ENCODE peak calls at places on chromosome 10, in four cellular contexts. I is AG04449, N is HFF-Myc, X is PC-9. R is an unnamed sample.

GRCh38 chr10:97608991-97609561 is 19.6 kb downstream of the C10orf62 start:
- DNase-seq in I (no peak), X (no peak), N (no peak), R (no peak)

GRCh38 chr10:19640864-19641263 is 175.4 kb upstream of the PLXDC2 start:
- DNase-seq in X (no peak), N (no peak), I (no peak), R (no peak)

GRCh38 chr10:46216836-46217748 is 69.7 kb upstream of the ANTXRL start:
- DNase-seq in N (no peak), X (no peak), I (no peak), R (no peak)

GRCh38 chr10:47040681-47041080 is 129.5 kb downstream of the PTPN20 start:
- DNase-seq in N (no peak), X (no peak), I (no peak), R (no peak)

GRCh38 chr10:117240730-117241529 is at the start of gene SLC18A2:
- DNase-seq in N (no peak), I (no peak), X (no peak), R (no peak)

GRCh38 chr10:77393821-77394501 is 243.6 kb downstream of the KCNMA1 start:
- DNase-seq in X (no peak), N (no peak), I (no peak), R (no peak)

GRCh38 chr10:80539421-80539999 is 1.8 kb downstream of the SH2D4B start:
- DNase-seq in I (no peak), X (no peak), N (no peak), R (no peak)

GRCh38 chr10:127278001-127278400 is 81.6 kb upstream of the INSYN2A start:
- DNase-seq in I (peak), X (no peak), N (no peak), R (no peak)

GRCh38 chr10:114412907-114413386 is 8.6 kb upstream of the AFAP1L2 start:
- DNase-seq in X (peak), N (no peak), I (no peak), R (no peak)

GRCh38 chr10:30705086-30705624 is 75.6 kb upstream of the LYZL2 start:
- DNase-seq in N (no peak), X (no peak), I (no peak), R (no peak)

GRCh38 chr10:94500063-94500462 is 45.5 kb upstream of the HELLS start:
- DNase-seq in N (no peak), I (no peak), X (no peak), R (no peak)

GRCh38 chr10:106705576-106706526 is 458.7 kb downstream of the SORCS1 start:
- DNase-seq in I (no peak), X (no peak), N (peak), R (no peak)

GRCh38 chr10:128875030-128875744 is 591.9 kb upstream of the MGMT start:
- DNase-seq in X (no peak), I (no peak), N (no peak), R (no peak)

GRCh38 chr10:113035724-113036312 is 85.8 kb downstream of the TCF7L2 start:
- DNase-seq in I (no peak), N (no peak), X (no peak), R (no peak)

GRCh38 chr10:25245171-25245570 is 70.4 kb downstream of the GPR158 start:
- DNase-seq in N (no peak), X (no peak), I (no peak), R (no peak)

GRCh38 chr10:22816298-22816653 is 101.9 kb upstream of the PIP4K2A start:
- DNase-seq in I (no peak), X (peak), N (peak), R (peak)

GRCh38 chr10:43292745-43293676 is 26.1 kb upstream of the RASGEF1A start:
- DNase-seq in I (no peak), X (no peak), N (no peak), R (peak)

GRCh38 chr10:120012566-120012965 is 120.0 kb downstream of the SEC23IP start:
- DNase-seq in I (no peak), X (peak), N (no peak), R (no peak)

DNA sequence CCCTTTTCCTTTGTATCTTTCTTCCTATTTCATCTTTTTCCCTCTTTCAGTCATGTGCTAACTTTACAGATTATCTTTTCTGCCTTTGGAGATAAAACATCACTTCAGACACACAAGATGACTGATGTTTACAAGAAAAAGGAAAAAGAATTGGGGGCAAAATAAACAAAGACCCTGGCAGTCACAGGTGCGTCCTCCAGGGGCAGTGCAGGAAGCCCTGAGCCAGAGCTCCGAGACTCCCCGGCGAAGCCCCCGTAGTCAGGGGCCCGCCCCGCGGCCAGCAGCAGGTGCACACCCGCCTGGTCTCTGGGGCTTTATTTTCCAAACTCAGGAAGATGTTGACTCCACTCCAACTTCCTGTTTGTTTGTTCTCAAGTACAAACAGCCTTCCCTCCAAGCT is 10.2 kb downstream of the STK32C start:
- DNase-seq in I (no peak), X (no peak), N (no peak), R (no peak)
- TF ChIP-seq CTCF in I (no peak), X (no peak), N (no peak), R (no peak)

GRCh38 chr10:104276192-104276591 is 7.2 kb downstream of the GSTO2 start:
- DNase-seq in I (no peak), N (no peak), X (no peak), R (no peak)

GRCh38 chr10:104277785-104278184 is 8.8 kb downstream of the GSTO2 start:
- DNase-seq in N (no peak), I (no peak), X (no peak), R (no peak)

GRCh38 chr10:104273291-104273690 is 4.3 kb downstream of the GSTO2 start:
- DNase-seq in I (no peak), N (no peak), X (no peak), R (no peak)

GRCh38 chr10:104273899-104274575 is 5.1 kb downstream of the GSTO2 start:
- DNase-seq in N (no peak), I (no peak), X (no peak), R (no peak)

GRCh38 chr10:104274762-104275721 is 6.1 kb downstream of the GSTO2 start:
- DNase-seq in X (no peak), N (no peak), I (no peak), R (no peak)
- H3K4me3 ChIP-seq in X (peak), N (peak), I (peak), R (peak)

GRCh38 chr10:79069325-79070090 is 742 bp downstream of the ZMIZ1 start:
- DNase-seq in N (no peak), I (no peak), X (no peak), R (no peak)

GRCh38 chr10:79068562-79069324 is at the start of gene ZMIZ1:
- DNase-seq in I (peak), X (peak), N (peak), R (peak)

GRCh38 chr10:79067241-79068202 is 1.2 kb upstream of the ZMIZ1 start:
- DNase-seq in I (no peak), N (peak), X (peak), R (peak)

GRCh38 chr10:79066460-79067240 is 2.1 kb upstream of the ZMIZ1 start:
- DNase-seq in X (no peak), N (no peak), I (no peak), R (no peak)

DNA sequence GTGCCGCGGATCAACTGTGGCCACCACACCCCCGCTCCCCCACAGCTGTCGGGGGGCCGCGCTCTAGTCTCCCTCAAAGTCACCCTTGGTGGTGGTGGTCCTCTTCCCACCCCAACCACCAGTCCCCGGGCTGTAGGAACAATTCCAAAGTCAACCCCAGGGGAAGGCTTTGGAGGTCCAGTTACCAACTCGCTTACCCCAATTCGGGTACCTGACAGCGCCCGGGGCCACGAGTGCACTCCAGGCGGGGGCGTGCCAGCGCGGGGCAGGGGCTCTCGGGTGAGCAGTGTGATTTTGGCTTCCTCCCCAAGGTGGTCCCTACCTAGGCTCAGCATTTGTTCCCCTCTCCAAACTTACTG is 584 bp upstream of the ZMIZ1 start:
- DNase-seq in X (no peak), N (no peak), I (no peak), R (no peak)
- TF ChIP-seq CTCF in X (no peak), N (peak), I (no peak), R (no peak)

DNA sequence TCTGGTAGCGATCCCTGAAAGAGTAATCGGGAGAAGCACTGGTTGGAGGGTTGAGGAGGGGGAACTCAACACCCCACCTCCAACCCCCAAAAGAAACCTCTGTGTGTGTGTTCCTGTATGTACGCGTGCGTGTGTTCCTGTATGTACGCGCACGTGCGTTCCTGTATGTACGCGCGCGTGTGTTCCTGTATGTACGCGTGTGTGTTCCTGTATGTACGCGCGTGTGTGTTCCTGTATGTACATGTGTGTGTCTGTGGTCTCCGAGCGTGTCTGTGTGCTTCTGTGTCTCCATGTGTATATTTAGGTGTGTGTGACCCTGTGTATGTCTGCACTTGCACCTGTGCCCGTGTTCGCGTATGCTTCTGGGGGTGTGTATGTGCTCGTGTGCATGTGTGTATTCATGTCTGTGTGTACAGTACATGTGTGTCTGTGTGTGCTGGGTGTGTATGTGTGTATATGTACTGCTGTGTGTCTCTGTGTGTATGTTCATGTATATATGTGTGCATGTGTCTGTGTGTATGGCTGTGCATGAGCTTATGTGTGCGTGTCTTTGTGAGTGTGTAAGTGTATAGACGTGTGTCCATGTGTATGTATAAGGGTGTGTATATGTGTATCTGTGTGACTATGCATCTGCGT is 42.9 kb upstream of the KLF6 start:
- DNase-seq in N (no peak), I (no peak), X (no peak), R (no peak)
- H3K4me3 ChIP-seq in N (no peak), I (no peak), X (no peak), R (no peak)

GRCh38 chr10:79179404-79180309 is 110.9 kb downstream of the ZMIZ1 start:
- DNase-seq in I (no peak), X (no peak), N (no peak), R (no peak)
- TF ChIP-seq CTCF in I (peak), X (no peak), N (peak), R (peak)

GRCh38 chr10:50325449-50326188 is 74.3 kb upstream of the ASAH2 start:
- DNase-seq in N (peak), X (peak), I (peak), R (peak)

GRCh38 chr10:50322075-50322474 is 70.8 kb upstream of the ASAH2 start:
- DNase-seq in X (peak), N (peak), I (no peak), R (no peak)

GRCh38 chr10:50331486-50331885 is 80.2 kb upstream of the ASAH2 start:
- DNase-seq in X (no peak), N (no peak), I (no peak), R (no peak)

GRCh38 chr10:50324680-50325393 is 73.5 kb upstream of the ASAH2 start:
- DNase-seq in I (no peak), X (no peak), N (no peak), R (no peak)

GRCh38 chr10:50326757-50327701 is 75.7 kb upstream of the ASAH2 start:
- DNase-seq in X (no peak), I (peak), N (peak), R (peak)
- H3K4me3 ChIP-seq in X (no peak), I (no peak), N (no peak), R (no peak)

GRCh38 chr10:103757531-103758293 is 97.7 kb downstream of the SH3PXD2A start:
- DNase-seq in X (no peak), I (peak), N (peak), R (peak)

GRCh38 chr10:103758294-103758681 is 97.1 kb downstream of the SH3PXD2A start:
- DNase-seq in X (peak), N (no peak), I (no peak), R (no peak)

GRCh38 chr10:103756277-103756869 is 99.0 kb downstream of the SH3PXD2A start:
- DNase-seq in X (no peak), I (no peak), N (no peak), R (no peak)

GRCh38 chr10:103761075-103761920 is 94.1 kb downstream of the SH3PXD2A start:
- DNase-seq in N (no peak), I (no peak), X (peak), R (no peak)

DNA sequence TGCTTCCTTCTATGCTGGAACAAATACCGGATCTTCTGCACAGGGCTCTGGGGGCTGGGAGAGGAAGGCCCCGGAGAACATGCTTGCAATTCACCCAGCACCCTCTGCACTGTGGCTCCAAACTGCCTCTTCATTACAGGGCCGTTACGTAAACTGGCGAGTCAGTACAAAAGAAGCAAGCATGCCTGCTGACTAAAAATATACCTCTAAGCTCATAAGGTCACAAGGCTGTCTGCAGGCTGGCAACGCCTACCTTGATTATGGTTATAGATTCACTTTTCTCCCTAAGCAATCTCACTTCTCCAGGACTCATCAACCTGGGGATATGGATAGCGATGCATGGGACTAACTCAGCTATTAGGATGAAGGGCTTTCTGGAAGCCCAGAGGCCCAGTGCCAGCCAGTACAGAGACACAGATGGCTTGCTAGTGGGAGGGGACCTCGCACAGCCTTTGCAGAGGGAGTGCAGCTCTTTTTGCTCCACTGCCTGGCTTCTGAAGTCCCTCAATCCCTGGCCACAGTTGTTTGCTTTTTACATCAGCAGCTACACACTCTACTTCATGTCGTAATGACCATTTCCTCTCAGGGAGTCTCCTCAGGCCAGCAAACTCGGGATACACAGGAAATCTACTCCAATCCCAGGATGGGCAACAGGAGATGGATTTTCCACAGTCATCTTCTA is 96.1 kb downstream of the SH3PXD2A start:
- DNase-seq in I (peak), N (no peak), X (peak), R (peak)
- TF ChIP-seq CTCF in I (no peak), N (no peak), X (no peak), R (no peak)

DNA sequence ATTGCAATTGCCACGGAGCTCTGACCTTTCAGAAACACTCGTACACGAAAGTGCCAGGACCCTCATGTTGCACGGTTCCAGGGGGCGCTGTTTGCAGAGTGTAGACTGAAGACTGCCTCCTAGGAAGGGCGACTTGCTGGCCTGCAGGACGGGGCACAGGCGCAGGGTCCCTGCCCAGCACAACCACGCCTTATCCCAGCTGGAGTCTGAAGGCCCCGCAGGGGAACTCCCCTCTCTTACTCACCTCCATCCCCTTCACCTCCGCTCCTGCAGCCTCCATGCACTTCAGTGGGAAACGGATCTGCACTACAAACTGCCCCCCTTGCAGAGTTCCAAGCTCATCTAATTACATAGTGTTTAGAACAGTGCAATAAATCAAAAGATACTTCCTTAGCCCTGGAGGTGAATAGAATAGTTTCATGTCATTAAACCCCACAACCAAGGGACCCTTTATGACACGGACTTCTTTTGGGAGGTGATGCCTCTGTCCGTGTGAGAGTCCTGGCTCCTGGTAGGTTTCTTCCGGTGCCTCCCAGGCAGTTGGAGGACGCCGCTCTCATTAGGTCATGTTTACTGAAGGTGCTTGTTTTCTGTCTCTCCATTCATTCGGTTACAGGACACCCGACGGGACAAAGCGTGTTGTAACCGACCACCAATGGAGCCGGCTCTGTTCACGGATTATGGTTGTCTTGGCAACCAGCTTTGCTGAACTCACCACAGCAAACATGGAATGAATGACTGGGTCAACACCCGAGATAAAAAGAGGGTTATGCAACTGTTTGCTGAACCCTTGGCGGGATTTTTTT is 262.2 kb downstream of the BAMBI start:
- DNase-seq in I (no peak), N (no peak), X (peak), R (peak)
- H3K4me3 ChIP-seq in I (no peak), N (no peak), X (no peak), R (no peak)

GRCh38 chr10:58517071-58517470 is 4.4 kb downstream of the BICC1 start:
- DNase-seq in X (no peak), I (no peak), N (no peak), R (no peak)
- TF ChIP-seq CTCF in X (no peak), I (no peak), N (no peak), R (no peak)